ENCODE peak calls at places on chromosome 1, in nine cellular contexts. One of them, this sample, is unnamed.

GRCh38 chr1:27606708-27607238 is 2.8 kb upstream of the AHDC1 start:
- DNase-seq in left lung: no peak
- DNase-seq in CD4-positive, alpha-beta memory T cell: no peak
- DNase-seq in mammary epithelial cell: peak
- DNase-seq in lower lobe of right lung: no peak
- DNase-seq in endodermal cell: peak
- DNase-seq in GM12878: no peak
- DNase-seq in pancreas: no peak
- DNase-seq in effector memory CD4-positive, alpha-beta T cell: no peak
- DNase-seq in this sample: no peak

GRCh38 chr1:187848321-187848720 is 1019.6 kb downstream of the PLA2G4A start:
- DNase-seq in left lung: no peak
- DNase-seq in CD4-positive, alpha-beta memory T cell: no peak
- DNase-seq in mammary epithelial cell: no peak
- DNase-seq in lower lobe of right lung: no peak
- DNase-seq in endodermal cell: no peak
- DNase-seq in GM12878: no peak
- DNase-seq in pancreas: no peak
- DNase-seq in effector memory CD4-positive, alpha-beta T cell: no peak
- DNase-seq in this sample: no peak

GRCh38 chr1:78339490-78339889 is 151.3 kb upstream of the PTGFR start:
- DNase-seq in left lung: no peak
- DNase-seq in CD4-positive, alpha-beta memory T cell: no peak
- DNase-seq in mammary epithelial cell: peak
- DNase-seq in lower lobe of right lung: no peak
- DNase-seq in endodermal cell: no peak
- DNase-seq in GM12878: no peak
- DNase-seq in pancreas: no peak
- DNase-seq in effector memory CD4-positive, alpha-beta T cell: no peak
- DNase-seq in this sample: no peak

GRCh38 chr1:98157524-98158293 is 236.9 kb upstream of the DPYD start:
- DNase-seq in left lung: no peak
- DNase-seq in CD4-positive, alpha-beta memory T cell: no peak
- DNase-seq in mammary epithelial cell: no peak
- DNase-seq in lower lobe of right lung: no peak
- DNase-seq in endodermal cell: no peak
- DNase-seq in GM12878: no peak
- DNase-seq in pancreas: no peak
- DNase-seq in effector memory CD4-positive, alpha-beta T cell: no peak
- DNase-seq in this sample: no peak

GRCh38 chr1:186760426-186760825 is 68.3 kb upstream of the PLA2G4A start:
- DNase-seq in left lung: no peak
- DNase-seq in CD4-positive, alpha-beta memory T cell: no peak
- DNase-seq in mammary epithelial cell: no peak
- DNase-seq in lower lobe of right lung: no peak
- DNase-seq in endodermal cell: no peak
- DNase-seq in GM12878: no peak
- DNase-seq in pancreas: no peak
- DNase-seq in effector memory CD4-positive, alpha-beta T cell: no peak
- DNase-seq in this sample: no peak

GRCh38 chr1:3455630-3456448 is 1.4 kb downstream of the ARHGEF16 start:
- DNase-seq in left lung: no peak
- DNase-seq in CD4-positive, alpha-beta memory T cell: no peak
- DNase-seq in mammary epithelial cell: no peak
- DNase-seq in lower lobe of right lung: no peak
- DNase-seq in endodermal cell: no peak
- DNase-seq in GM12878: no peak
- DNase-seq in pancreas: peak
- DNase-seq in effector memory CD4-positive, alpha-beta T cell: no peak
- DNase-seq in this sample: no peak

GRCh38 chr1:180167021-180167701 is 12.5 kb downstream of the QSOX1 start:
- DNase-seq in left lung: no peak
- DNase-seq in CD4-positive, alpha-beta memory T cell: no peak
- DNase-seq in mammary epithelial cell: no peak
- DNase-seq in lower lobe of right lung: no peak
- DNase-seq in endodermal cell: no peak
- DNase-seq in GM12878: no peak
- DNase-seq in pancreas: peak
- DNase-seq in effector memory CD4-positive, alpha-beta T cell: no peak
- DNase-seq in this sample: no peak

GRCh38 chr1:201828451-201828819 is 522 bp upstream of the IPO9 start:
- DNase-seq in left lung: no peak
- DNase-seq in CD4-positive, alpha-beta memory T cell: no peak
- DNase-seq in mammary epithelial cell: no peak
- DNase-seq in lower lobe of right lung: no peak
- DNase-seq in endodermal cell: no peak
- DNase-seq in GM12878: no peak
- DNase-seq in pancreas: no peak
- DNase-seq in effector memory CD4-positive, alpha-beta T cell: no peak
- DNase-seq in this sample: no peak

GRCh38 chr1:180762796-180763195 is 131.0 kb downstream of the XPR1 start:
- DNase-seq in left lung: no peak
- DNase-seq in CD4-positive, alpha-beta memory T cell: no peak
- DNase-seq in mammary epithelial cell: no peak
- DNase-seq in lower lobe of right lung: no peak
- DNase-seq in endodermal cell: no peak
- DNase-seq in GM12878: no peak
- DNase-seq in pancreas: no peak
- DNase-seq in effector memory CD4-positive, alpha-beta T cell: no peak
- DNase-seq in this sample: no peak

GRCh38 chr1:67748630-67749029 is 63.6 kb downstream of the GADD45A start:
- DNase-seq in left lung: no peak
- DNase-seq in CD4-positive, alpha-beta memory T cell: no peak
- DNase-seq in mammary epithelial cell: peak
- DNase-seq in lower lobe of right lung: no peak
- DNase-seq in endodermal cell: no peak
- DNase-seq in GM12878: peak
- DNase-seq in pancreas: no peak
- DNase-seq in effector memory CD4-positive, alpha-beta T cell: no peak
- DNase-seq in this sample: no peak

GRCh38 chr1:201252833-201253810 is 30.2 kb upstream of the PKP1 start:
- DNase-seq in left lung: no peak
- DNase-seq in CD4-positive, alpha-beta memory T cell: no peak
- DNase-seq in mammary epithelial cell: no peak
- DNase-seq in lower lobe of right lung: no peak
- DNase-seq in endodermal cell: peak
- DNase-seq in GM12878: no peak
- DNase-seq in pancreas: no peak
- DNase-seq in effector memory CD4-positive, alpha-beta T cell: no peak
- DNase-seq in this sample: no peak

GRCh38 chr1:173453982-173454381 is 23.2 kb upstream of the PRDX6 start:
- DNase-seq in left lung: no peak
- DNase-seq in CD4-positive, alpha-beta memory T cell: no peak
- DNase-seq in mammary epithelial cell: no peak
- DNase-seq in lower lobe of right lung: no peak
- DNase-seq in endodermal cell: no peak
- DNase-seq in GM12878: no peak
- DNase-seq in pancreas: no peak
- DNase-seq in effector memory CD4-positive, alpha-beta T cell: no peak
- DNase-seq in this sample: no peak

GRCh38 chr1:181127898-181128453 is 39.5 kb downstream of the IER5 start:
- DNase-seq in left lung: no peak
- DNase-seq in CD4-positive, alpha-beta memory T cell: no peak
- DNase-seq in mammary epithelial cell: no peak
- DNase-seq in lower lobe of right lung: no peak
- DNase-seq in endodermal cell: peak
- DNase-seq in GM12878: no peak
- DNase-seq in pancreas: no peak
- DNase-seq in effector memory CD4-positive, alpha-beta T cell: no peak
- DNase-seq in this sample: no peak

GRCh38 chr1:176605151-176605550 is 142.2 kb downstream of the PAPPA2 start:
- DNase-seq in left lung: no peak
- DNase-seq in CD4-positive, alpha-beta memory T cell: no peak
- DNase-seq in mammary epithelial cell: no peak
- DNase-seq in lower lobe of right lung: no peak
- DNase-seq in endodermal cell: no peak
- DNase-seq in GM12878: no peak
- DNase-seq in pancreas: no peak
- DNase-seq in effector memory CD4-positive, alpha-beta T cell: no peak
- DNase-seq in this sample: no peak

DNA sequence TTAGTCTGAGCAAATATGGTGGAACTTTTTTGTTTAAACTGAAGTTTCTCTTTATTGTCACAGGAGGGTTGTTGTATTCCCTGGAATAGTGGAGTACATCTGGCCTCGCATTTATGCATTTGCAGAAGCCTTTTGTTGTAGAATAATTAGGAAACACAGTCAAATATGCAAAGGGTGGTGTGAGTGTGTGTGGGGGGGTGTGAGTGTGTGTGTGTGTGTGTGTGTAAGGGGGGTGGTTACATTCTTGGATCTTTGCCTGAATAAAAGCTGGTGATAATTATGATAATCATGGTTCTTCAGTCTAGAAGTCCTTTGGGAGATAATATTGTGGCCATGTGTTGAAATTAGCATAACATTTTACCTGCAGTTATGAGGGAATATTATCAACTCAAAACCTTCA is 120.6 kb downstream of the ATG4C start:
- DNase-seq in left lung: no peak
- DNase-seq in CD4-positive, alpha-beta memory T cell: no peak
- DNase-seq in mammary epithelial cell: no peak
- DNase-seq in lower lobe of right lung: no peak
- DNase-seq in endodermal cell: no peak
- DNase-seq in GM12878: no peak
- DNase-seq in pancreas: no peak
- DNase-seq in effector memory CD4-positive, alpha-beta T cell: no peak
- DNase-seq in this sample: no peak
- H3K27ac ChIP-seq in left lung: no peak
- H3K27ac ChIP-seq in CD4-positive, alpha-beta memory T cell: no peak
- H3K27ac ChIP-seq in mammary epithelial cell: no peak
- H3K27ac ChIP-seq in lower lobe of right lung: no peak
- H3K27ac ChIP-seq in endodermal cell: no peak
- H3K27ac ChIP-seq in GM12878: no peak
- H3K27ac ChIP-seq in pancreas: no peak
- H3K27ac ChIP-seq in effector memory CD4-positive, alpha-beta T cell: no peak
- H3K27ac ChIP-seq in this sample: no peak

DNA sequence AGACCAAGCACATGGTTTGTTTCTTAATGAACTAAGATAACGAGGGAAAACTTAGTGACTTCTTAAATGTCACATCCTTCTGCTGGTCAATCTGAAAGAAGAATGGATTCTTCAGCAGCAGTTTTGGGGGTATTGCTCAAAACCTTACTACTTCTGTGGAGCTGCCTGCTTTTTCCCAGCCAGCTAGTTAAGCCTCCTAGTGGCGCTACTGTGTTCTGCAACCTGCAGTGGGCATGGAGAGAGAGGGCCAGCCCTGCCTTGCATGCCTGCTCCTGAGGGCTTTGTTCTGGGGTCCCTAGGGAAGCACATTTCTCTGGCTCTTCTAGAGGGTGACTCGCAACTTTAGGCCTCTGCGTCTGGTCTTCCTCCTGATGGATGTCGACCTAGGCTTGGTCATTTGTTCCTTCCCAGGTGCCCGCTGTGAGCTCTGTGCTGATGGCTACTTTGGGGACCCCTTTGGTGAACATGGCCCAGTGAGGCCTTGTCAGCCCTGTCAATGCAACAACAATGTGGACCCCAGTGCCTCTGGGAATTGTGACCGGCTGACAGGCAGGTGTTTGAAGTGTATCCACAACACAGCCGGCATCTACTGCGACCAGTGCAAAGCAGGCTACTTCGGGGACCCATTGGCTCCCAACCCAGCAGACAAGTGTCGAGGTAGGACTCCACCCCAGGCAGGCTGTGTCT is 42.0 kb downstream of the LAMC2 start:
- DNase-seq in left lung: no peak
- DNase-seq in CD4-positive, alpha-beta memory T cell: no peak
- DNase-seq in mammary epithelial cell: no peak
- DNase-seq in lower lobe of right lung: no peak
- DNase-seq in endodermal cell: peak
- DNase-seq in GM12878: no peak
- DNase-seq in pancreas: no peak
- DNase-seq in effector memory CD4-positive, alpha-beta T cell: no peak
- DNase-seq in this sample: no peak
- H3K27ac ChIP-seq in left lung: no peak
- H3K27ac ChIP-seq in CD4-positive, alpha-beta memory T cell: no peak
- H3K27ac ChIP-seq in mammary epithelial cell: no peak
- H3K27ac ChIP-seq in lower lobe of right lung: no peak
- H3K27ac ChIP-seq in endodermal cell: no peak
- H3K27ac ChIP-seq in GM12878: no peak
- H3K27ac ChIP-seq in pancreas: no peak
- H3K27ac ChIP-seq in effector memory CD4-positive, alpha-beta T cell: no peak
- H3K27ac ChIP-seq in this sample: no peak

GRCh38 chr1:203527013-203527412 is 33.1 kb downstream of the OPTC start:
- DNase-seq in left lung: no peak
- DNase-seq in CD4-positive, alpha-beta memory T cell: no peak
- DNase-seq in mammary epithelial cell: no peak
- DNase-seq in lower lobe of right lung: no peak
- DNase-seq in endodermal cell: no peak
- DNase-seq in GM12878: no peak
- DNase-seq in pancreas: no peak
- DNase-seq in effector memory CD4-positive, alpha-beta T cell: no peak
- DNase-seq in this sample: no peak
- H3K27ac ChIP-seq in left lung: no peak
- H3K27ac ChIP-seq in CD4-positive, alpha-beta memory T cell: no peak
- H3K27ac ChIP-seq in mammary epithelial cell: no peak
- H3K27ac ChIP-seq in lower lobe of right lung: no peak
- H3K27ac ChIP-seq in endodermal cell: no peak
- H3K27ac ChIP-seq in GM12878: no peak
- H3K27ac ChIP-seq in pancreas: no peak
- H3K27ac ChIP-seq in effector memory CD4-positive, alpha-beta T cell: no peak
- H3K27ac ChIP-seq in this sample: no peak

DNA sequence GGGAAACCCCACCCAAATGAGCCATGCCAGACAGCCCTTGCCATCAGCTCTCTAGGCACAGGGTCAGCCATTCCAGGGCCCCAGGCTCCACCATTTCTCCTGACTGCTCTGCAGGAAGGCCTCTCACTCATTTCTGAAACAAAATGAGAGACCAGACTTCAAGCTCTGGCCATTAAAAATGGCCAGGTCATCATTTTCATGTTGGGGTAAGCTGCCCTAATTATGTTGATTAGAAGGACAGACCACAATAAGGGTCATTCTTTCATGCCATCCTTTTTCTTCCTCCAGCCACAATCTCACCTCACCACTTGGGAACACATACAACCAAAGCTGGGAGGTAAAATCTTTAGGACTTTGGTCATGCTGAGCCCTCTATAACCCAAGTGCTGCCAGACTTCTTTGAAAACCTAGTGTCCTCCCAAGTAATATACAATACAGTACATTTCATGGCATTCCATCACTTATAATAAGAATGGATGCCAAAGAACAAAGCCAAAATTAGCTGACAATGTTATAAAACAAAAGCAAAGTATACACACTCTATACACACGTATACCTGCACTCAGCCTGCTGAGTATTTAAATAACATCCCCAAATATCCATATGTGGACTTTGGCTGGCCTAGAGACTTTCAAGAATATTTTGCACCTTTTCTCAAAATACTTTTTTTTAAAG is 22.4 kb upstream of the RBBP5 start:
- DNase-seq in left lung: no peak
- DNase-seq in CD4-positive, alpha-beta memory T cell: no peak
- DNase-seq in mammary epithelial cell: no peak
- DNase-seq in lower lobe of right lung: no peak
- DNase-seq in endodermal cell: no peak
- DNase-seq in GM12878: no peak
- DNase-seq in pancreas: no peak
- DNase-seq in effector memory CD4-positive, alpha-beta T cell: no peak
- DNase-seq in this sample: no peak
- H3K27ac ChIP-seq in left lung: no peak
- H3K27ac ChIP-seq in CD4-positive, alpha-beta memory T cell: no peak
- H3K27ac ChIP-seq in mammary epithelial cell: no peak
- H3K27ac ChIP-seq in lower lobe of right lung: no peak
- H3K27ac ChIP-seq in endodermal cell: no peak
- H3K27ac ChIP-seq in GM12878: no peak
- H3K27ac ChIP-seq in pancreas: peak
- H3K27ac ChIP-seq in effector memory CD4-positive, alpha-beta T cell: no peak
- H3K27ac ChIP-seq in this sample: no peak

This sample was measured in CD8-positive, alpha-beta memory T cell.